ENCODE peak calls at places on chromosomes 7 and 10, in six cellular contexts. J is fibroblast of lung, V is colonic mucosa, N is body of pancreas, I is stomach, U is PC-3. Z is an unnamed sample. For H3K4me1, the result is how much of the 10 kb centered on the place peaks cover.

GRCh38 chr7:2306688-2307087 is 7.6 kb downstream of the SNX8 start:
- DNase-seq in J (no peak), N (no peak), V (no peak), U (no peak), I (no peak), Z (no peak)

GRCh38 chr7:14394786-14395185 is 405.3 kb upstream of the ETV1 start:
- DNase-seq in U (no peak), V (no peak), N (no peak), I (no peak), J (no peak), Z (no peak)

GRCh38 chr10:122294511-122295422 is 23.7 kb downstream of the BTBD16 start:
- DNase-seq in U (no peak), J (no peak), V (no peak), N (no peak), I (no peak), Z (no peak)

GRCh38 chr7:2028733-2029132 is 204.0 kb downstream of the MAD1L1 start:
- DNase-seq in I (no peak), V (no peak), N (no peak), U (no peak), J (no peak), Z (no peak)

GRCh38 chr10:24762966-24763623 is 39.4 kb upstream of the ARHGAP21 start:
- DNase-seq in N (no peak), U (peak), V (no peak), J (peak), I (no peak), Z (peak)

GRCh38 chr7:100867796-100868485 is 754 bp downstream of the TRIP6 start:
- DNase-seq in J (no peak), N (no peak), I (no peak), V (no peak), U (no peak), Z (no peak)

GRCh38 chr7:71411475-71411874 is 279.5 kb downstream of the GALNT17 start:
- DNase-seq in J (no peak), I (no peak), V (no peak), U (no peak), N (no peak), Z (no peak)

GRCh38 chr7:40839881-40840280 is 705.1 kb downstream of the SUGCT start:
- DNase-seq in J (no peak), N (no peak), V (no peak), U (no peak), I (no peak), Z (no peak)

GRCh38 chr7:116561697-116562483 is 37.1 kb downstream of the CAV1 start:
- DNase-seq in V (no peak), J (no peak), N (no peak), I (no peak), U (peak), Z (no peak)
- H3K4me1 ChIP-seq in V (under half), J (under half), N (under half), I (under half), U (under half), Z (under half)

GRCh38 chr10:3578682-3579081 is 206.3 kb downstream of the KLF6 start:
- DNase-seq in I (no peak), J (no peak), V (no peak), U (no peak), N (no peak), Z (no peak)
- H3K4me1 ChIP-seq in I (under half), J (under half), V (under half), U (under half), N (under half), Z (under half)

GRCh38 chr10:80526218-80526617 is 11.5 kb upstream of the SH2D4B start:
- DNase-seq in N (no peak), J (no peak), I (no peak), U (no peak), V (no peak), Z (no peak)
- H3K4me1 ChIP-seq in N (under half), J (under half), I (under half), U (under half), V (under half), Z (under half)

GRCh38 chr7:36639826-36640225 is 84.5 kb downstream of the AOAH start:
- DNase-seq in N (no peak), I (peak), U (no peak), V (no peak), J (no peak), Z (no peak)
- H3K4me1 ChIP-seq in N (under half), I (under half), U (under half), V (under half), J (under half), Z (under half)

DNA sequence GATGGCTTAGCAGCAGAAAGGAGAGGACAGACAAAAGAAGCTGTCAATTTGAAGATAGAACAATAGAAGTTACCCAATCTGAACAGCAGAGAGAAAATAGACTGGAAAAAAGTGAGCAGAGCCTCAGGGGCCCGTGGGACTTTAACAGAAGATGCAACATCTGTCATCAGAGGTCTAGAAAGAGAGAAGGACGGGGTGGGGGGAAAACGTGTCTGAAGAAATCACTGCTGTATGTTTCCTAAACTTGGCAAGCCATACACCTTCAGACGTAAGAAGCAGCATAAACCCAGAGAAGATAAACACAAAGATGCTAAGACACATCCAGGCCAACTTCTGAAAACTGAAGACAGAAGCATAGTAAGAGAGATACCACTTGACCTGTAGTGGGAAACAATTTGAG is 8.0 kb downstream of the WDR37 start:
- DNase-seq in N (no peak), I (no peak), V (no peak), U (no peak), J (no peak), Z (no peak)
- H3K4me1 ChIP-seq in N (under half), I (under half), V (under half), U (under half), J (under half), Z (under half)

GRCh38 chr10:22701132-22701851 is 13.1 kb downstream of the PIP4K2A start:
- DNase-seq in V (no peak), N (no peak), I (no peak), U (no peak), J (no peak), Z (no peak)
- H3K4me1 ChIP-seq in V (under half), N (under half), I (under half), U (under half), J (under half), Z (under half)

GRCh38 chr7:26515462-26515861 is 223.8 kb downstream of the SNX10 start:
- DNase-seq in J (no peak), V (peak), I (peak), N (peak), U (peak), Z (no peak)
- H3K4me1 ChIP-seq in J (under half), V (under half), I (under half), N (under half), U (under half), Z (under half)

GRCh38 chr7:73899731-73900142 is 38.8 kb downstream of the TMEM270 start:
- DNase-seq in U (peak), V (peak), I (peak), J (peak), N (no peak), Z (peak)

GRCh38 chr7:73893342-73894101 is 32.6 kb downstream of the TMEM270 start:
- DNase-seq in N (no peak), U (no peak), I (no peak), J (peak), V (no peak), Z (peak)

GRCh38 chr7:73894851-73895441 is 34.0 kb downstream of the TMEM270 start:
- DNase-seq in V (no peak), J (peak), I (no peak), U (peak), N (no peak), Z (peak)

GRCh38 chr7:73895626-73896025 is 34.7 kb downstream of the TMEM270 start:
- DNase-seq in U (no peak), J (no peak), N (no peak), I (no peak), V (no peak), Z (no peak)

DNA sequence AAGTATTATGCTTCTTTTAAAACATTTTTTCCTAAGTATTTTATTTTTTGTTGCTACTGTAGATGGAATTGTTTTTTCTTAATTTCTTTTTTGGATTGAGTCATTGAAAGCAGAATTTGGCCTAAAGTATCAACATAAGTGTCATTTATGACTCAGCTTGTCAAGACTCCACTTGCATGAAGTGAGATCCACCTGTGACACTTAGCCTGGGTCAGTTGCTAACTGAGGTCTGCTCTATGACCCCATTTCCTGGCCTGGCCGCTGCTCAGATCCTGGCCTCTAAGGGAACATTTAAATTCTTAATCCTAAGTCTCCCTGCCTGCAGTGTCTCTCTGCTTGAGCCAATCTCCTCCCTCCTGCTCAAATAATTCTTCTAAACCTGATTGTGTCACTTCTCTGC is 35.5 kb downstream of the TMEM270 start:
- DNase-seq in U (peak), V (no peak), J (peak), I (no peak), N (no peak), Z (no peak)
- H3K4me1 ChIP-seq in U (under half), V (under half), J (under half), I (under half), N (under half), Z (under half)

GRCh38 chr10:67804395-67804678 is 33.7 kb downstream of the DNAJC12 start:
- DNase-seq in U (no peak), J (no peak), N (peak), I (no peak), V (no peak), Z (no peak)
- H3K4me1 ChIP-seq in U (under half), J (under half), N (under half), I (under half), V (under half), Z (under half)

GRCh38 chr10:5894873-5895272 is 4.8 kb downstream of the FBH1 start:
- DNase-seq in V (no peak), U (no peak), I (no peak), J (no peak), N (no peak), Z (no peak)
- H3K4me1 ChIP-seq in V (under half), U (under half), I (under half), J (under half), N (under half), Z (under half)

Z was measured in SJCRH30.